ENCODE peak calls at places on chromosomes 11 and 22, in four cellular contexts. S is gastrocnemius medialis, J is mucosa of gallbladder, P is SK-MEL-5. R is an unnamed sample.

GRCh38 chr22:45632791-45633515 is 38.7 kb upstream of the ATXN10 start:
- DNase-seq in S (no peak), J (peak; percentile 42), P (no peak), R (no peak)

GRCh38 chr11:64971421-64972233 is at the start of gene MAJIN:
- DNase-seq in S (peak; percentile 58), J (peak; percentile 91), P (peak; percentile 46), R (peak; percentile 79)

GRCh38 chr11:88399171-88399570 is 61.6 kb upstream of the CTSC start:
- DNase-seq in S (no peak), J (no peak), P (no peak), R (no peak)

GRCh38 chr11:17554487-17554886 is 7.4 kb downstream of the OTOG start:
- DNase-seq in S (no peak), J (no peak), P (no peak), R (no peak)

GRCh38 chr11:109929308-109929707 is 163.9 kb upstream of the ZC3H12C start:
- DNase-seq in S (peak; percentile 41), J (no peak), P (no peak), R (no peak)

GRCh38 chr11:72759468-72759867 is 7.3 kb upstream of the ARAP1 start:
- DNase-seq in S (no peak), J (no peak), P (peak; percentile 89), R (no peak)

GRCh38 chr11:77039491-77040400 is 5.5 kb downstream of the B3GNT6 start:
- DNase-seq in S (no peak), J (peak; percentile 37), P (peak; percentile 49), R (no peak)

GRCh38 chr11:100560606-100561005 is 126.5 kb upstream of the ARHGAP42 start:
- DNase-seq in S (no peak), J (no peak), P (no peak), R (no peak)

R was measured in GM06990.